ENCODE peak calls at places on chromosomes 11 and 22, in four cellular contexts. One of them, this sample, is unnamed.

GRCh38 chr22:18076060-18076497 is 1.7 kb upstream of the PEX26 start:
- DNase-seq in endothelial cell: peak; percentile 71
- DNase-seq in effector CD4-positive, alpha-beta T cell: peak; percentile 47
- DNase-seq in fibroblast of lung: peak; percentile 77
- DNase-seq in this sample: peak; percentile 62

GRCh38 chr22:20106205-20106848 is 9.6 kb upstream of the RANBP1 start:
- DNase-seq in effector CD4-positive, alpha-beta T cell: no peak
- DNase-seq in endothelial cell: no peak
- DNase-seq in fibroblast of lung: no peak
- DNase-seq in this sample: no peak

GRCh38 chr11:17703951-17704350 is 15.4 kb upstream of the MYOD1 start:
- DNase-seq in endothelial cell: no peak
- DNase-seq in effector CD4-positive, alpha-beta T cell: no peak
- DNase-seq in fibroblast of lung: peak; percentile 26
- DNase-seq in this sample: no peak

GRCh38 chr11:56885182-56885581 is 103.5 kb upstream of the OR5AK2 start:
- DNase-seq in fibroblast of lung: no peak
- DNase-seq in endothelial cell: no peak
- DNase-seq in effector CD4-positive, alpha-beta T cell: no peak
- DNase-seq in this sample: no peak

GRCh38 chr22:46335201-46336118 is at the start of gene TRMU:
- DNase-seq in endothelial cell: peak; percentile 81
- DNase-seq in effector CD4-positive, alpha-beta T cell: peak; percentile 51
- DNase-seq in fibroblast of lung: peak; percentile 90
- DNase-seq in this sample: peak; percentile 83

GRCh38 chr11:65279713-65280459 is 18.1 kb downstream of the POLA2 start:
- DNase-seq in fibroblast of lung: peak; percentile 99
- DNase-seq in effector CD4-positive, alpha-beta T cell: peak; percentile 16
- DNase-seq in endothelial cell: no peak
- DNase-seq in this sample: no peak

GRCh38 chr11:10856689-10857603 is 907 bp downstream of the ZBED5 start:
- DNase-seq in effector CD4-positive, alpha-beta T cell: no peak
- DNase-seq in endothelial cell: peak; percentile 50
- DNase-seq in fibroblast of lung: peak; percentile 50
- DNase-seq in this sample: no peak

GRCh38 chr22:22745225-22746060 is 101.0 kb downstream of the GGTLC2 start:
- DNase-seq in fibroblast of lung: no peak
- DNase-seq in effector CD4-positive, alpha-beta T cell: peak; percentile 39
- DNase-seq in endothelial cell: peak; percentile 70
- DNase-seq in this sample: peak; percentile 11

GRCh38 chr22:49482811-49483210 is 344.9 kb downstream of the BRD1 start:
- DNase-seq in fibroblast of lung: no peak
- DNase-seq in endothelial cell: no peak
- DNase-seq in effector CD4-positive, alpha-beta T cell: no peak
- DNase-seq in this sample: no peak

GRCh38 chr22:41862530-41863266 is 29.8 kb downstream of the SREBF2 start:
- DNase-seq in effector CD4-positive, alpha-beta T cell: no peak
- DNase-seq in endothelial cell: no peak
- DNase-seq in fibroblast of lung: peak; percentile 51
- DNase-seq in this sample: no peak

GRCh38 chr11:132111341-132111740 is 740.9 kb downstream of the NTM start:
- DNase-seq in fibroblast of lung: peak; percentile 38
- DNase-seq in endothelial cell: no peak
- DNase-seq in effector CD4-positive, alpha-beta T cell: no peak
- DNase-seq in this sample: no peak

GRCh38 chr11:126929186-126930085 is 71.1 kb downstream of the KIRREL3 start:
- DNase-seq in effector CD4-positive, alpha-beta T cell: no peak
- DNase-seq in endothelial cell: no peak
- DNase-seq in fibroblast of lung: peak; percentile 94
- DNase-seq in this sample: no peak

GRCh38 chr11:128424867-128425285 is 162.5 kb downstream of the ETS1 start:
- DNase-seq in endothelial cell: no peak
- DNase-seq in effector CD4-positive, alpha-beta T cell: no peak
- DNase-seq in fibroblast of lung: peak; percentile 23
- DNase-seq in this sample: no peak

GRCh38 chr11:74853223-74853622 is 95.7 kb downstream of the XRRA1 start:
- DNase-seq in effector CD4-positive, alpha-beta T cell: no peak
- DNase-seq in fibroblast of lung: no peak
- DNase-seq in endothelial cell: no peak
- DNase-seq in this sample: no peak

GRCh38 chr11:1306186-1307162 is 3.0 kb downstream of the TOLLIP start:
- DNase-seq in effector CD4-positive, alpha-beta T cell: no peak
- DNase-seq in fibroblast of lung: no peak
- DNase-seq in endothelial cell: no peak
- DNase-seq in this sample: no peak

GRCh38 chr11:122727101-122727929 is 71.8 kb downstream of the UBASH3B start:
- DNase-seq in effector CD4-positive, alpha-beta T cell: no peak
- DNase-seq in endothelial cell: no peak
- DNase-seq in fibroblast of lung: no peak
- DNase-seq in this sample: peak; percentile 54

GRCh38 chr11:1762537-1763302 is 1.0 kb downstream of the CTSD start:
- DNase-seq in effector CD4-positive, alpha-beta T cell: no peak
- DNase-seq in fibroblast of lung: no peak
- DNase-seq in endothelial cell: no peak
- DNase-seq in this sample: no peak

GRCh38 chr11:12160680-12161079 is 50.3 kb downstream of the MICAL2 start:
- DNase-seq in fibroblast of lung: peak; percentile 83
- DNase-seq in endothelial cell: no peak
- DNase-seq in effector CD4-positive, alpha-beta T cell: no peak
- DNase-seq in this sample: no peak

GRCh38 chr11:102914238-102915043 is 39.7 kb upstream of the MMP12 start:
- DNase-seq in fibroblast of lung: peak; percentile 31
- DNase-seq in endothelial cell: peak; percentile 21
- DNase-seq in effector CD4-positive, alpha-beta T cell: no peak
- DNase-seq in this sample: no peak

GRCh38 chr11:120400564-120401364 is 64.6 kb downstream of the ARHGEF12 start:
- DNase-seq in endothelial cell: no peak
- DNase-seq in effector CD4-positive, alpha-beta T cell: no peak
- DNase-seq in fibroblast of lung: peak; percentile 99
- DNase-seq in this sample: no peak

GRCh38 chr11:96303067-96303466 is 39.9 kb downstream of the MAML2 start:
- DNase-seq in effector CD4-positive, alpha-beta T cell: no peak
- DNase-seq in endothelial cell: no peak
- DNase-seq in fibroblast of lung: peak; percentile 82
- DNase-seq in this sample: no peak

GRCh38 chr11:38163526-38163925 is 1565.5 kb upstream of the RAG2 start:
- DNase-seq in effector CD4-positive, alpha-beta T cell: no peak
- DNase-seq in endothelial cell: no peak
- DNase-seq in fibroblast of lung: no peak
- DNase-seq in this sample: no peak

GRCh38 chr11:133669371-133670046 is 137.2 kb upstream of the OPCML start:
- DNase-seq in effector CD4-positive, alpha-beta T cell: no peak
- DNase-seq in endothelial cell: no peak
- DNase-seq in fibroblast of lung: no peak
- DNase-seq in this sample: no peak

GRCh38 chr11:118217575-118217974 is 7.2 kb downstream of the JAML start:
- DNase-seq in fibroblast of lung: no peak
- DNase-seq in effector CD4-positive, alpha-beta T cell: no peak
- DNase-seq in endothelial cell: no peak
- DNase-seq in this sample: no peak

GRCh38 chr11:8934735-8935478 is 2.2 kb upstream of the C11orf16 start:
- DNase-seq in effector CD4-positive, alpha-beta T cell: no peak
- DNase-seq in endothelial cell: no peak
- DNase-seq in fibroblast of lung: peak; percentile 91
- DNase-seq in this sample: no peak

GRCh38 chr11:129930306-129930705 is 34.9 kb upstream of the NFRKB start:
- DNase-seq in fibroblast of lung: peak; percentile 45
- DNase-seq in endothelial cell: no peak
- DNase-seq in effector CD4-positive, alpha-beta T cell: no peak
- DNase-seq in this sample: no peak

GRCh38 chr11:79431535-79431934 is 9.3 kb downstream of the TENM4 start:
- DNase-seq in endothelial cell: no peak
- DNase-seq in fibroblast of lung: peak; percentile 92
- DNase-seq in effector CD4-positive, alpha-beta T cell: no peak
- DNase-seq in this sample: no peak

GRCh38 chr22:36330655-36331305 is 57.0 kb downstream of the MYH9 start:
- DNase-seq in fibroblast of lung: peak; percentile 77
- DNase-seq in effector CD4-positive, alpha-beta T cell: no peak
- DNase-seq in endothelial cell: no peak
- DNase-seq in this sample: no peak

GRCh38 chr11:88482871-88483301 is 145.3 kb upstream of the CTSC start:
- DNase-seq in endothelial cell: no peak
- DNase-seq in effector CD4-positive, alpha-beta T cell: no peak
- DNase-seq in fibroblast of lung: peak; percentile 75
- DNase-seq in this sample: no peak

GRCh38 chr11:15685311-15685710 is 570.6 kb downstream of the INSC start:
- DNase-seq in fibroblast of lung: peak; percentile 33
- DNase-seq in effector CD4-positive, alpha-beta T cell: no peak
- DNase-seq in endothelial cell: no peak
- DNase-seq in this sample: no peak

GRCh38 chr22:49163258-49163959 is 664.3 kb downstream of the BRD1 start:
- DNase-seq in endothelial cell: no peak
- DNase-seq in effector CD4-positive, alpha-beta T cell: no peak
- DNase-seq in fibroblast of lung: no peak
- DNase-seq in this sample: no peak

GRCh38 chr11:16086229-16086628 is 270.1 kb downstream of the SOX6 start:
- DNase-seq in fibroblast of lung: peak; percentile 45
- DNase-seq in endothelial cell: no peak
- DNase-seq in effector CD4-positive, alpha-beta T cell: no peak
- DNase-seq in this sample: no peak

GRCh38 chr22:43839781-43840180 is 22.5 kb downstream of the SULT4A1 start:
- DNase-seq in effector CD4-positive, alpha-beta T cell: no peak
- DNase-seq in fibroblast of lung: no peak
- DNase-seq in endothelial cell: no peak
- DNase-seq in this sample: no peak

GRCh38 chr11:31069447-31070205 is 299.9 kb downstream of the DCDC1 start:
- DNase-seq in fibroblast of lung: peak; percentile 62
- DNase-seq in effector CD4-positive, alpha-beta T cell: no peak
- DNase-seq in endothelial cell: no peak
- DNase-seq in this sample: no peak

GRCh38 chr11:111671383-111671782 is 69.1 kb downstream of the SIK2 start:
- DNase-seq in effector CD4-positive, alpha-beta T cell: no peak
- DNase-seq in fibroblast of lung: no peak
- DNase-seq in endothelial cell: no peak
- DNase-seq in this sample: no peak

GRCh38 chr22:36950797-36951590 is 37.6 kb downstream of the CSF2RB start:
- DNase-seq in effector CD4-positive, alpha-beta T cell: no peak
- DNase-seq in endothelial cell: no peak
- DNase-seq in fibroblast of lung: no peak
- DNase-seq in this sample: no peak

This sample was measured in naive thymus-derived CD4-positive, alpha-beta T cell.